ENCODE peak calls at places on chromosomes 11 and 22, in eight cellular contexts. Q is H1, Y is HCT116, P is endothelial cell of umbilical vein, S is A549, Z is HepG2, X is K562, H is GM12878. N is an unnamed sample.

GRCh38 chr11:24949406-24949805 is 452.6 kb downstream of the LUZP2 start:
- DNase-seq in X (no peak), H (no peak), Q (no peak), S (no peak), Z (no peak), Y (no peak), P (no peak), N (no peak)

GRCh38 chr11:120064341-120064740 is 73.6 kb downstream of the TRIM29 start:
- DNase-seq in X (no peak), S (no peak), Z (no peak), Q (no peak), P (no peak), H (no peak), Y (no peak), N (no peak)

GRCh38 chr11:86041975-86042378 is 26.9 kb downstream of the PICALM start:
- DNase-seq in P (peak; percentile 95), S (peak; percentile 63), X (peak; percentile 72), Z (peak; percentile 77), H (peak; percentile 60), Q (peak; percentile 44), Y (peak; percentile 76), N (peak; percentile 89)

GRCh38 chr11:76597533-76598425 is 72.8 kb downstream of the LRRC32 start:
- DNase-seq in H (no peak), Q (no peak), P (no peak), Z (no peak), S (no peak), Y (no peak), X (no peak), N (no peak)

GRCh38 chr11:104772806-104773241 is 125.4 kb downstream of the CASP12 start:
- DNase-seq in Q (no peak), H (no peak), Y (peak; percentile 6), Z (no peak), P (peak; percentile 88), X (no peak), S (peak; percentile 3), N (no peak)

GRCh38 chr11:2259897-2260451 is 10.4 kb downstream of the ASCL2 start:
- DNase-seq in Z (no peak), X (no peak), P (no peak), Y (no peak), Q (no peak), H (no peak), S (no peak), N (no peak)

GRCh38 chr11:100557830-100558611 is 129.1 kb upstream of the ARHGAP42 start:
- DNase-seq in H (no peak), P (no peak), X (no peak), Q (no peak), S (no peak), Y (no peak), Z (no peak), N (no peak)

GRCh38 chr11:74462009-74462408 is 5.3 kb downstream of the KCNE3 start:
- DNase-seq in H (no peak), P (no peak), X (peak; percentile 58), Y (no peak), S (no peak), Q (no peak), Z (peak; percentile 66), N (peak; percentile 97)

GRCh38 chr11:88484873-88485621 is 147.5 kb upstream of the CTSC start:
- DNase-seq in S (peak; percentile 36), P (peak; percentile 37), X (peak; percentile 62), H (peak; percentile 27), Y (peak; percentile 45), Q (no peak), Z (peak; percentile 50), N (peak; percentile 76)

GRCh38 chr22:23781533-23781932 is 5.2 kb upstream of the SMARCB1 start:
- DNase-seq in S (peak; percentile 37), P (no peak), X (peak; percentile 43), H (no peak), Z (no peak), Y (no peak), Q (no peak), N (no peak)

GRCh38 chr11:76700177-76701100 is 29.9 kb upstream of the LRRC32 start:
- DNase-seq in S (peak; percentile 74), P (peak; percentile 95), H (no peak), Y (peak; percentile 79), Z (peak; percentile 15), X (peak; percentile 91), Q (no peak), N (no peak)

GRCh38 chr11:132008872-132009271 is 638.5 kb downstream of the NTM start:
- DNase-seq in Z (no peak), Q (no peak), P (no peak), S (no peak), H (no peak), X (no peak), Y (no peak), N (no peak)
- TF ChIP-seq MAX in Z (no peak), Q (no peak), P (no peak), S (no peak), H (no peak), X (no peak), Y (no peak), N (no peak)

GRCh38 chr22:37538590-37539357 is 19.6 kb upstream of the CARD10 start:
- DNase-seq in Y (peak; percentile 91), Z (peak; percentile 88), X (peak; percentile 87), Q (peak; percentile 88), S (peak; percentile 88), P (peak; percentile 91), H (peak; percentile 80), N (peak; percentile 94)
- TF ChIP-seq POLR2A in Y (no peak), Z (no peak), X (no peak), Q (no peak), S (no peak), P (no peak), H (no peak), N (no peak)

GRCh38 chr22:41254230-41254629 is 13.5 kb upstream of the CHADL start:
- DNase-seq in S (no peak), Z (no peak), Y (no peak), Q (no peak), H (no peak), X (no peak), P (no peak), N (no peak)
- TF ChIP-seq MAX in S (no peak), Z (no peak), Y (no peak), Q (no peak), H (no peak), X (no peak), P (no peak), N (no peak)

GRCh38 chr11:67372232-67372992 is 986 bp downstream of the CLCF1 start:
- DNase-seq in Z (no peak), X (peak; percentile 88), S (no peak), Q (no peak), P (no peak), Y (no peak), H (no peak), N (peak; percentile 72)
- TF ChIP-seq POLR2A in Z (no peak), X (no peak), S (peak; percentile 49), Q (no peak), P (peak; percentile 63), Y (no peak), H (no peak), N (no peak)

GRCh38 chr11:118087933-118088332 is 1.2 kb upstream of the SMIM35 start:
- DNase-seq in S (no peak), H (no peak), P (no peak), Z (no peak), Y (no peak), Q (no peak), X (no peak), N (no peak)

GRCh38 chr11:118092907-118093571 is 6.3 kb upstream of the SMIM35 start:
- DNase-seq in Y (no peak), H (no peak), X (peak; percentile 52), S (no peak), P (no peak), Z (peak; percentile 65), Q (no peak), N (no peak)

GRCh38 chr11:118088531-118088930 is 1.8 kb upstream of the SMIM35 start:
- DNase-seq in H (no peak), X (no peak), S (no peak), Q (no peak), Z (peak; percentile 25), P (peak; percentile 75), Y (no peak), N (peak; percentile 92)

GRCh38 chr11:118091690-118092089 is 4.9 kb upstream of the SMIM35 start:
- DNase-seq in Q (no peak), Z (no peak), P (no peak), H (no peak), X (no peak), Y (no peak), S (no peak), N (no peak)

GRCh38 chr11:118090545-118091162 is 3.9 kb upstream of the SMIM35 start:
- DNase-seq in P (no peak), Z (peak; percentile 52), Q (no peak), S (no peak), Y (no peak), H (no peak), X (no peak), N (no peak)
- TF ChIP-seq MAX in P (no peak), Z (no peak), Q (no peak), S (no peak), Y (no peak), H (no peak), X (no peak), N (no peak)